ENCODE peak calls at places on chromosomes 3 and 15, in five cellular contexts. H, G, W, R and M are unnamed samples.

GRCh38 chr3:29281265-29282228 is 676 bp downstream of the RBMS3 start:
- DNase-seq in H (peak), G (no peak), W (no peak), R (no peak), M (no peak)

GRCh38 chr3:143726727-143727126 is 121.5 kb downstream of the SLC9A9 start:
- DNase-seq in H (no peak), G (no peak), W (no peak), R (no peak), M (no peak)

GRCh38 chr3:123695152-123695551 is 110.3 kb upstream of the HACD2 start:
- DNase-seq in H (no peak), G (no peak), W (no peak), R (no peak), M (no peak)

GRCh38 chr15:30065025-30065801 is 17.5 kb upstream of the GOLGA8J start:
- DNase-seq in H (no peak), G (no peak), W (no peak), R (no peak), M (no peak)

GRCh38 chr3:15630646-15631350 is 29.3 kb downstream of the BTD start:
- DNase-seq in H (no peak), G (no peak), W (no peak), R (no peak), M (no peak)

GRCh38 chr15:98978153-98978552 is 29.4 kb downstream of the PGPEP1L start:
- DNase-seq in H (no peak), G (no peak), W (no peak), R (no peak), M (no peak)

GRCh38 chr3:52240059-52240885 is 1.3 kb upstream of the TWF2 start:
- DNase-seq in H (peak), G (peak), W (peak), R (peak), M (no peak)

GRCh38 chr3:46194868-46195553 is 13.1 kb downstream of the CCR1 start:
- DNase-seq in H (no peak), G (no peak), W (no peak), R (no peak), M (no peak)

GRCh38 chr3:196611761-196612483 is 27.6 kb upstream of the NRROS start:
- DNase-seq in H (no peak), G (no peak), W (no peak), R (no peak), M (no peak)

GRCh38 chr15:29050870-29051269 is 165.1 kb downstream of the APBA2 start:
- DNase-seq in H (no peak), G (no peak), W (no peak), R (no peak), M (no peak)

GRCh38 chr3:28050895-28051294 is 190.5 kb upstream of the CMC1 start:
- DNase-seq in H (no peak), G (peak), W (peak), R (peak), M (peak)

GRCh38 chr3:43612439-43612838 is 9.4 kb downstream of the ANO10 start:
- DNase-seq in H (no peak), G (no peak), W (no peak), R (no peak), M (no peak)
- TF ChIP-seq POLR2AphosphoS5 in H (no peak), G (no peak), W (no peak), R (no peak), M (no peak)

DNA sequence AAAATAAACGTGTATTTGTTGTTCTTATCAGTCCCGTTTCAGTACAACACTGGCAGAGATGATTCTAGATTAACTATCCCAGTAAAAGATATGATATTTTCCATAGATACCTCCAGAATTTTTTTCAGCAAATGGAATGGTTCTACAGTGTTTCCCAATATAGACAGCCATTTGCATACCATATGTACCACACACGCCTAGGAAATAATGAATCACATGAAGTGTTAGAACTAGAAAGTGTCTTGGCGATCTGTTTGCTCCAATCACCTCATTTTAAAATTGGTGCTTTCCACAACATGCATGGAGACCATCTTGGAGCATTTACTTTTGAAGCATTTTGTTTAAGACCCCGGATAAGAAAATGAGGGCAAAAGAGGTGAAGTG is 2.0 kb downstream of the C2CD4A start:
- DNase-seq in H (no peak), G (no peak), W (no peak), R (no peak), M (no peak)
- TF ChIP-seq CTCF in H (no peak), G (no peak), W (no peak), R (no peak), M (no peak)

GRCh38 chr15:66109826-66110225 is 143.7 kb downstream of the MEGF11 start:
- DNase-seq in H (peak), G (no peak), W (no peak), R (no peak), M (no peak)

GRCh38 chr15:66108483-66109270 is 144.9 kb downstream of the MEGF11 start:
- DNase-seq in H (peak), G (no peak), W (no peak), R (no peak), M (no peak)

GRCh38 chr15:66107070-66107469 is 146.5 kb downstream of the MEGF11 start:
- DNase-seq in H (peak), G (no peak), W (no peak), R (no peak), M (no peak)

GRCh38 chr15:66112388-66112787 is 141.2 kb downstream of the MEGF11 start:
- DNase-seq in H (no peak), G (no peak), W (no peak), R (no peak), M (no peak)

DNA sequence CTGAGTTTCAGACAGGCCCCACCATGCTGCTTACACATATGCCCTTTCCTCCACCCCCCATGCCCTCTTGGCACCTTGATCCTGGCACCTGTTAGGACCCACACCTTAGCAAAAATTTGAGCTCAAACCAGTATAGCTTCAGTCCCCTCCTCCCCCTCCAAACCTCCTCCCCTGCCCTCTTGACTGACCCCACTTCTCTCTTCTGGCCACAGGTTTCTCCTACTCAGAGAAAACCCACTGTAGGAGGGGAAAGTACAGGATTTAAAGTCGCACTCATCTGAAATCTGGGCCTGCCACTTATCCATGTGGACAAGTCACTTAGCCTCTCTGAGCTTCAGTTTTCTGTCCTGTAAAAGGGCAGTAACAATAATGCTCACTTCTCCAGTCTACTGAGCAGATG is 142.8 kb downstream of the MEGF11 start:
- DNase-seq in H (no peak), G (no peak), W (no peak), R (no peak), M (no peak)
- H3K4me3 ChIP-seq in H (no peak), G (no peak), W (no peak), R (no peak), M (no peak)

DNA sequence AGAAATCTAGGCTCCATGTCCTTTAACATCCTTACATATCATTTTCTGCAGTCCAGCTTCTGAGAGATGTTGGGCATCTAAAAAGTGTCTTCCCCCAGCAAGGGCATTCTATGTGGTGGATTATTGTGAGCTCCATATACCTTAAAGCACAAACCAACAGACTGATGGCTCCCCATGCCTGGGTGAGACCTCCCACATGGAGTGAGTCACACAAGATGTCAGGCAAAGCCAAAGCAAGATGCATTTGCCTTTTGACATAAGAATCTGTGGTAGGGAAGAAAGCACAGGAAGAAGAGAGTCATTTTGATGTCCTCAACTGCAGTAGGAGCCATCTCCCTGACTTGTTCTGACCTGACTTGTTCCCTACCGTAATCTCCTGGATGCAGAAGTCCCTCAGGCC is 238.7 kb upstream of the EIF1B start:
- DNase-seq in H (no peak), G (no peak), W (no peak), R (no peak), M (no peak)
- TF ChIP-seq POLR2AphosphoS5 in H (no peak), G (no peak), W (no peak), R (no peak), M (no peak)

DNA sequence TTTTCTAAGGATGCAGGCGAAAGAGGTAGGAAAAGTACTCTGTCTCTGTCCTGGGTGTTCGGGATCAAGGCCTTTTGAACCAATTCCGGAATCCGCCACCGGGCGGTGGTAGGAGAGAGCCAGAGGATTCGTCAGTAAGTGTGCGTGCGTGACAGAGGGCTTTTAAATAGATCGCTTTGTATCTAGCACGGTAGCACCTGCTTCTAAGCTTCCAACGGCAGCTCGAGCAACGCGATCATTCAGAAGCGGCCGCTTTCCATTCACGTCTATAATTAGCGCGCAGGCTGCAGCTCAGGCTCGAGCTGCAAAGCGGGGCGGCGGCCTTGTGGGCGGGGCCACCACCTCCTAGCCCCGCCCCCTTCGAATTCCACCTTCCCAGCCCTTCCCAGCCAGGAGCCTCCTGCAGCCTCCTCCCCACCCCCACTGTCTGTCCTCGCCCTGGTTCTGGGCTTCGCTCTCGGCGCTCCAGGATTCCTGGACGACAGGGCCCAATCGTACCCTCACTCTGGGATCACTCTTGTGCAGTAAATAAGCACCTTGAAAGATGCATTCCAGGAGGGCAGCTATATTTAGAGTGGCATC is 224.3 kb upstream of the TPRG1 start:
- DNase-seq in H (peak), G (peak), W (no peak), R (peak), M (peak)
- TF ChIP-seq CTCF in H (peak), G (peak), W (no peak), R (peak), M (peak)